ENCODE peak calls at places on chromosomes 16 and 17, in ten cellular contexts. Y is breast epithelium, J is adipocyte, F is Peyer's patch, C is transverse colon, W is GM23248, N is ascending aorta, D is endodermal cell, V is heart right ventricle, U is neural progenitor cell. T is an unnamed sample. For H3K4me1, the result is how much of the 10 kb centered on the place peaks cover.

GRCh38 chr16:27334874-27335273 is 21.1 kb downstream of the IL4R start:
- DNase-seq in D (no peak), J (no peak), F (no peak), N (no peak), V (no peak), W (no peak), U (no peak), C (no peak), Y (no peak), T (no peak)

GRCh38 chr16:3115561-3115960 is 3.2 kb downstream of the ZNF205 start:
- DNase-seq in W (no peak), J (no peak), U (no peak), D (peak), Y (no peak), C (no peak), N (no peak), F (no peak), V (no peak), T (no peak)

GRCh38 chr16:53111078-53111776 is 56.4 kb downstream of the CHD9 start:
- DNase-seq in V (no peak), F (no peak), Y (no peak), U (no peak), D (no peak), J (peak), N (no peak), C (no peak), W (peak), T (no peak)

GRCh38 chr17:10932938-10933337 is 95.1 kb upstream of the PIRT start:
- DNase-seq in V (no peak), N (no peak), C (no peak), D (no peak), W (no peak), U (no peak), J (no peak), F (no peak), Y (no peak), T (no peak)

GRCh38 chr16:1082266-1082951 is 9.9 kb downstream of the SSTR5 start:
- DNase-seq in W (no peak), F (no peak), U (no peak), D (no peak), V (no peak), Y (no peak), C (no peak), J (peak), N (no peak), T (peak)

GRCh38 chr17:37698132-37698615 is 46.7 kb downstream of the HNF1B start:
- DNase-seq in U (no peak), D (no peak), C (no peak), N (no peak), F (no peak), Y (no peak), V (no peak), J (no peak), W (peak), T (no peak)

GRCh38 chr16:85412911-85413520 is 200.1 kb upstream of the GSE1 start:
- DNase-seq in V (peak), C (no peak), W (no peak), D (no peak), Y (no peak), F (peak), N (no peak), U (no peak), J (no peak), T (no peak)

GRCh38 chr17:77569846-77570564 is 388.5 kb upstream of the TNRC6C start:
- DNase-seq in D (peak), N (peak), F (peak), U (no peak), C (no peak), Y (no peak), V (no peak), W (no peak), J (no peak), T (no peak)

GRCh38 chr17:8275421-8276290 is 12.8 kb upstream of the RANGRF start:
- DNase-seq in U (no peak), W (no peak), Y (no peak), C (no peak), V (no peak), D (peak), N (no peak), J (no peak), F (no peak), T (no peak)

GRCh38 chr16:73023320-73023719 is 24.6 kb downstream of the ZFHX3 start:
- DNase-seq in J (no peak), F (peak), D (peak), N (peak), W (no peak), U (no peak), V (no peak), C (no peak), Y (no peak), T (no peak)

GRCh38 chr16:2689968-2690830 is 7.9 kb downstream of the KCTD5 start:
- DNase-seq in W (no peak), U (no peak), D (no peak), Y (no peak), V (no peak), N (no peak), C (no peak), F (no peak), J (no peak), T (no peak)

GRCh38 chr17:19017401-19017800 is 12.8 kb upstream of the FAM83G start:
- DNase-seq in Y (no peak), V (no peak), J (no peak), U (no peak), D (no peak), C (no peak), F (no peak), W (no peak), N (no peak), T (no peak)

GRCh38 chr16:77434365-77435239 is at the start of gene ADAMTS18:
- DNase-seq in W (no peak), C (no peak), U (peak), V (no peak), D (peak), N (no peak), Y (no peak), F (no peak), J (no peak), T (peak)

GRCh38 chr16:68472581-68472980 is 24.3 kb upstream of the SMPD3 start:
- DNase-seq in V (no peak), W (no peak), N (no peak), J (no peak), Y (no peak), D (peak), F (no peak), U (no peak), C (no peak), T (no peak)

GRCh38 chr17:156094-156621 is 18.8 kb downstream of the SCGB1C2 start:
- DNase-seq in U (no peak), F (no peak), V (no peak), C (no peak), D (no peak), N (no peak), J (no peak), W (no peak), Y (no peak), T (no peak)

GRCh38 chr17:16288860-16289571 is 64.3 kb downstream of the CENPV start:
- DNase-seq in F (peak), U (no peak), C (no peak), J (peak), D (no peak), V (no peak), N (no peak), W (no peak), Y (no peak), T (peak)

GRCh38 chr17:80963812-80964211 is 27.8 kb upstream of the CHMP6 start:
- DNase-seq in U (no peak), V (no peak), J (no peak), D (no peak), C (no peak), N (no peak), Y (no peak), W (no peak), F (no peak), T (no peak)

GRCh38 chr17:57085448-57086068 is 512 bp downstream of the AKAP1 start:
- DNase-seq in C (peak), J (peak), N (peak), U (peak), Y (no peak), F (peak), D (peak), W (peak), V (peak), T (peak)

GRCh38 chr17:82116246-82116645 is 18.2 kb upstream of the FASN start:
- DNase-seq in N (no peak), W (no peak), V (no peak), F (no peak), D (peak), J (no peak), Y (no peak), C (no peak), U (no peak), T (no peak)

GRCh38 chr16:69741951-69742904 is 12.5 kb downstream of the NOB1 start:
- DNase-seq in N (peak), W (peak), U (no peak), C (peak), Y (peak), J (peak), V (peak), F (peak), D (no peak), T (peak)

GRCh38 chr16:30095166-30096078 is 591 bp downstream of the YPEL3 start:
- DNase-seq in V (peak), C (peak), Y (no peak), D (peak), N (no peak), F (no peak), U (peak), W (peak), J (no peak), T (no peak)

GRCh38 chr17:9090641-9091096 is 69.4 kb downstream of the NTN1 start:
- DNase-seq in Y (peak), V (peak), C (no peak), D (peak), N (peak), U (no peak), F (no peak), J (no peak), W (peak), T (no peak)

GRCh38 chr17:45749831-45750335 is 34.2 kb upstream of the CRHR1 start:
- DNase-seq in F (no peak), N (no peak), J (no peak), Y (no peak), V (no peak), W (no peak), U (no peak), C (no peak), D (no peak), T (no peak)

GRCh38 chr17:8162232-8162996 is at the start of gene VAMP2:
- DNase-seq in C (peak), W (peak), N (peak), D (peak), J (peak), V (peak), U (peak), Y (peak), F (peak), T (peak)

GRCh38 chr16:66359012-66359411 is 7.5 kb upstream of the CDH5 start:
- DNase-seq in D (no peak), C (no peak), Y (no peak), W (peak), V (no peak), N (no peak), F (no peak), J (no peak), U (no peak), T (no peak)

GRCh38 chr16:64365448-64365858 is 756.4 kb downstream of the CDH11 start:
- DNase-seq in W (peak), Y (no peak), F (no peak), C (no peak), D (no peak), N (no peak), U (no peak), V (no peak), J (peak), T (no peak)

GRCh38 chr17:44356241-44356640 is 7.4 kb downstream of the FAM171A2 start:
- DNase-seq in J (no peak), C (no peak), V (no peak), F (no peak), Y (no peak), W (no peak), D (peak), U (no peak), N (no peak), T (no peak)

GRCh38 chr16:3578121-3578520 is 918 bp upstream of the NLRC3 start:
- DNase-seq in N (no peak), J (no peak), U (no peak), W (no peak), F (peak), V (no peak), D (no peak), Y (no peak), C (peak), T (no peak)

GRCh38 chr17:40318835-40319332 is 9.9 kb downstream of the RARA start:
- DNase-seq in U (no peak), C (no peak), W (peak), Y (no peak), D (peak), N (peak), J (no peak), V (no peak), F (peak), T (peak)
- H3K4me1 ChIP-seq in U (under half), C (half or more), W (half or more), Y (half or more), D (under half), N (under half), J (half or more), V (half or more), F (under half), T (half or more)

GRCh38 chr17:31309525-31309924 is 4.3 kb downstream of the EVI2B start:
- DNase-seq in W (no peak), N (no peak), F (no peak), Y (no peak), D (no peak), J (no peak), U (no peak), V (no peak), C (no peak), T (no peak)
- H3K4me1 ChIP-seq in W (under half), N (under half), F (under half), Y (under half), D (under half), J (under half), U (under half), V (under half), C (under half), T (under half)

GRCh38 chr16:8931864-8932263 is 31.8 kb downstream of the USP7 start:
- DNase-seq in W (peak), D (peak), V (peak), C (peak), U (peak), Y (no peak), N (no peak), F (peak), J (peak), T (peak)

GRCh38 chr16:8926827-8927226 is 36.9 kb downstream of the USP7 start:
- DNase-seq in N (no peak), C (peak), U (no peak), W (no peak), V (no peak), J (no peak), F (peak), Y (no peak), D (no peak), T (no peak)

GRCh38 chr16:8928467-8928957 is 35.2 kb downstream of the USP7 start:
- DNase-seq in U (no peak), Y (no peak), N (no peak), J (peak), F (no peak), D (no peak), V (no peak), W (peak), C (no peak), T (peak)

GRCh38 chr16:8925455-8925854 is 38.3 kb downstream of the USP7 start:
- DNase-seq in U (no peak), J (no peak), W (no peak), D (no peak), N (no peak), V (no peak), Y (no peak), C (no peak), F (no peak), T (no peak)

GRCh38 chr16:8929086-8929748 is 34.5 kb downstream of the USP7 start:
- DNase-seq in D (no peak), C (no peak), U (no peak), Y (no peak), W (no peak), F (no peak), J (no peak), V (no peak), N (no peak), T (no peak)
- H3K4me1 ChIP-seq in D (under half), C (half or more), U (under half), Y (under half), W (under half), F (under half), J (under half), V (under half), N (under half), T (under half)

GRCh38 chr16:71912483-71912882 is 17.2 kb downstream of the IST1 start:
- DNase-seq in J (no peak), D (no peak), U (no peak), F (no peak), Y (no peak), W (no peak), C (no peak), V (no peak), N (no peak), T (no peak)
- H3K4me1 ChIP-seq in J (under half), D (under half), U (under half), F (under half), Y (under half), W (under half), C (half or more), V (half or more), N (under half), T (under half)

GRCh38 chr17:59623151-59623550 is 3.5 kb downstream of the CLTC start:
- DNase-seq in D (no peak), V (no peak), F (no peak), J (peak), C (no peak), N (no peak), Y (no peak), U (peak), W (peak), T (no peak)

GRCh38 chr17:59631221-59631720 is 11.6 kb downstream of the CLTC start:
- DNase-seq in D (no peak), Y (no peak), U (no peak), F (no peak), N (no peak), C (no peak), J (peak), W (peak), V (no peak), T (no peak)

GRCh38 chr17:59626756-59627155 is 7.1 kb downstream of the CLTC start:
- DNase-seq in J (no peak), Y (no peak), V (no peak), U (no peak), F (no peak), N (no peak), C (no peak), W (no peak), D (no peak), T (no peak)

GRCh38 chr17:59627770-59628171 is 8.1 kb downstream of the CLTC start:
- DNase-seq in C (no peak), V (no peak), F (no peak), Y (no peak), W (no peak), J (peak), D (no peak), U (no peak), N (no peak), T (no peak)

DNA sequence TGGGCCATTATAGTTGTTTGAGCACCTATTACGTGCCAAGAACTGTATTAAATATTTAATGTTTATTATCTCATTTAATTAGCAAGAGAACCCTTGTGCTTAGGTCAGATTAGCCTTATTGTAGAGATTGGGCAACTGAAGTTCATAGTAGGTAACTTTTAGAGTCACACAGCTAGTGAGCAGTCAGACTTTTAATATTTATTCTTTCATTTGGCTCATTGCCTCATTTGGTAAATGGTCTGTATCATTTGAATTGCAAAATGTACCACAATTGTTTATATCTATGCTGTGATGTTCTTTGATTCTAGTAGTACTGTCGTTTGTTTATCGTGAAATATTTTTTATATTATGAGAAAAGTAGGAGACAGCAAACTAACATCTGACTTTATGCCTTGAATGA is 7.6 kb downstream of the CLTC start:
- DNase-seq in J (peak), D (no peak), C (no peak), N (no peak), U (no peak), F (no peak), W (peak), Y (no peak), V (no peak), T (no peak)
- H3K4me1 ChIP-seq in J (under half), D (under half), C (half or more), N (under half), U (under half), F (under half), W (half or more), Y (under half), V (half or more), T (under half)

GRCh38 chr17:17834974-17835373 is 1.8 kb downstream of the SREBF1 start:
- DNase-seq in D (no peak), J (no peak), V (no peak), W (no peak), U (no peak), F (no peak), C (no peak), N (no peak), Y (no peak), T (no peak)

GRCh38 chr17:17836818-17837379 is at the start of gene SREBF1:
- DNase-seq in U (peak), W (peak), D (peak), V (peak), J (peak), Y (no peak), C (peak), N (no peak), F (peak), T (peak)

GRCh38 chr17:17837380-17837821 is 615 bp upstream of the SREBF1 start:
- DNase-seq in Y (no peak), C (no peak), W (peak), F (no peak), V (no peak), D (peak), U (peak), J (peak), N (peak), T (peak)

GRCh38 chr17:17835415-17836249 is 1.2 kb downstream of the SREBF1 start:
- DNase-seq in N (no peak), D (no peak), C (no peak), J (no peak), W (peak), Y (no peak), F (no peak), V (no peak), U (no peak), T (no peak)

GRCh38 chr17:17836250-17836817 is 452 bp downstream of the SREBF1 start:
- DNase-seq in N (peak), D (peak), W (peak), C (peak), U (peak), F (peak), V (peak), J (peak), Y (peak), T (peak)
- H3K4me1 ChIP-seq in N (under half), D (under half), W (under half), C (half or more), U (under half), F (under half), V (half or more), J (half or more), Y (half or more), T (half or more)

GRCh38 chr16:59573528-59574271 is 839.6 kb upstream of the GOT2 start:
- DNase-seq in C (no peak), N (no peak), V (no peak), Y (no peak), F (no peak), D (no peak), U (no peak), W (peak), J (peak), T (no peak)
- H3K4me1 ChIP-seq in C (under half), N (under half), V (under half), Y (under half), F (under half), D (under half), U (under half), W (under half), J (under half), T (under half)